ENCODE peak calls at places on chromosomes 12 and 14, in seven cellular contexts. One of them, this sample, is unnamed.

GRCh38 chr14:55059333-55059732 is 7.9 kb downstream of the MAPK1IP1L start:
- DNase-seq in renal cortical epithelial cell: no peak
- DNase-seq in thyroid gland: no peak
- DNase-seq in HFF-Myc: no peak
- DNase-seq in NCI-H1048: no peak
- DNase-seq in endothelial cell: no peak
- DNase-seq in stimulated activated CD4-positive, alpha-beta T cell treated with anti-CD3 and anti-CD28 coated beads, Interleukin-1b, Interleukin-23, amount 100 ng/mL, for 1 hour: no peak
- DNase-seq in this sample: no peak

GRCh38 chr14:92506230-92506629 is 7.4 kb upstream of the RIN3 start:
- DNase-seq in renal cortical epithelial cell: no peak
- DNase-seq in thyroid gland: no peak
- DNase-seq in HFF-Myc: no peak
- DNase-seq in NCI-H1048: no peak
- DNase-seq in endothelial cell: no peak
- DNase-seq in stimulated activated CD4-positive, alpha-beta T cell treated with anti-CD3 and anti-CD28 coated beads, Interleukin-1b, Interleukin-23, amount 100 ng/mL, for 1 hour: no peak
- DNase-seq in this sample: no peak

GRCh38 chr12:59040043-59040442 is 119.7 kb upstream of the LRIG3 start:
- DNase-seq in renal cortical epithelial cell: peak
- DNase-seq in thyroid gland: no peak
- DNase-seq in HFF-Myc: no peak
- DNase-seq in NCI-H1048: no peak
- DNase-seq in endothelial cell: no peak
- DNase-seq in stimulated activated CD4-positive, alpha-beta T cell treated with anti-CD3 and anti-CD28 coated beads, Interleukin-1b, Interleukin-23, amount 100 ng/mL, for 1 hour: no peak
- DNase-seq in this sample: no peak

GRCh38 chr12:48773686-48774085 is 15.2 kb downstream of the ADCY6 start:
- DNase-seq in renal cortical epithelial cell: no peak
- DNase-seq in thyroid gland: no peak
- DNase-seq in HFF-Myc: no peak
- DNase-seq in NCI-H1048: no peak
- DNase-seq in endothelial cell: no peak
- DNase-seq in stimulated activated CD4-positive, alpha-beta T cell treated with anti-CD3 and anti-CD28 coated beads, Interleukin-1b, Interleukin-23, amount 100 ng/mL, for 1 hour: no peak
- DNase-seq in this sample: no peak

GRCh38 chr12:6383572-6384498 is at the start of gene LTBR:
- DNase-seq in renal cortical epithelial cell: peak
- DNase-seq in thyroid gland: peak
- DNase-seq in HFF-Myc: peak
- DNase-seq in NCI-H1048: no peak
- DNase-seq in endothelial cell: peak
- DNase-seq in stimulated activated CD4-positive, alpha-beta T cell treated with anti-CD3 and anti-CD28 coated beads, Interleukin-1b, Interleukin-23, amount 100 ng/mL, for 1 hour: no peak
- DNase-seq in this sample: no peak

GRCh38 chr14:69354383-69355154 is 43.5 kb downstream of the ERH start:
- DNase-seq in renal cortical epithelial cell: peak
- DNase-seq in thyroid gland: peak
- DNase-seq in HFF-Myc: no peak
- DNase-seq in NCI-H1048: no peak
- DNase-seq in endothelial cell: no peak
- DNase-seq in stimulated activated CD4-positive, alpha-beta T cell treated with anti-CD3 and anti-CD28 coated beads, Interleukin-1b, Interleukin-23, amount 100 ng/mL, for 1 hour: no peak
- DNase-seq in this sample: no peak

GRCh38 chr12:132162508-132163031 is 18.3 kb downstream of the NOC4L start:
- DNase-seq in renal cortical epithelial cell: peak
- DNase-seq in thyroid gland: peak
- DNase-seq in HFF-Myc: no peak
- DNase-seq in NCI-H1048: no peak
- DNase-seq in endothelial cell: no peak
- DNase-seq in stimulated activated CD4-positive, alpha-beta T cell treated with anti-CD3 and anti-CD28 coated beads, Interleukin-1b, Interleukin-23, amount 100 ng/mL, for 1 hour: no peak
- DNase-seq in this sample: no peak

GRCh38 chr12:89552376-89552775 is 26.5 kb upstream of the POC1B start:
- DNase-seq in renal cortical epithelial cell: peak
- DNase-seq in thyroid gland: no peak
- DNase-seq in HFF-Myc: no peak
- DNase-seq in NCI-H1048: no peak
- DNase-seq in endothelial cell: no peak
- DNase-seq in stimulated activated CD4-positive, alpha-beta T cell treated with anti-CD3 and anti-CD28 coated beads, Interleukin-1b, Interleukin-23, amount 100 ng/mL, for 1 hour: no peak
- DNase-seq in this sample: no peak

GRCh38 chr12:41532072-41532471 is 344.0 kb downstream of the PDZRN4 start:
- DNase-seq in renal cortical epithelial cell: no peak
- DNase-seq in thyroid gland: no peak
- DNase-seq in HFF-Myc: no peak
- DNase-seq in NCI-H1048: no peak
- DNase-seq in endothelial cell: no peak
- DNase-seq in stimulated activated CD4-positive, alpha-beta T cell treated with anti-CD3 and anti-CD28 coated beads, Interleukin-1b, Interleukin-23, amount 100 ng/mL, for 1 hour: no peak
- DNase-seq in this sample: no peak

GRCh38 chr14:26856832-26857508 is 259.1 kb upstream of the NOVA1 start:
- DNase-seq in renal cortical epithelial cell: no peak
- DNase-seq in thyroid gland: no peak
- DNase-seq in HFF-Myc: no peak
- DNase-seq in NCI-H1048: no peak
- DNase-seq in endothelial cell: no peak
- DNase-seq in stimulated activated CD4-positive, alpha-beta T cell treated with anti-CD3 and anti-CD28 coated beads, Interleukin-1b, Interleukin-23, amount 100 ng/mL, for 1 hour: no peak
- DNase-seq in this sample: no peak

GRCh38 chr12:6644903-6645302 is 2.3 kb downstream of the ACRBP start:
- DNase-seq in renal cortical epithelial cell: no peak
- DNase-seq in thyroid gland: peak
- DNase-seq in HFF-Myc: no peak
- DNase-seq in NCI-H1048: no peak
- DNase-seq in endothelial cell: peak
- DNase-seq in stimulated activated CD4-positive, alpha-beta T cell treated with anti-CD3 and anti-CD28 coated beads, Interleukin-1b, Interleukin-23, amount 100 ng/mL, for 1 hour: no peak
- DNase-seq in this sample: no peak

GRCh38 chr12:121404734-121405133 is 4.8 kb downstream of the RNF34 start:
- DNase-seq in renal cortical epithelial cell: peak
- DNase-seq in thyroid gland: peak
- DNase-seq in HFF-Myc: no peak
- DNase-seq in NCI-H1048: no peak
- DNase-seq in endothelial cell: no peak
- DNase-seq in stimulated activated CD4-positive, alpha-beta T cell treated with anti-CD3 and anti-CD28 coated beads, Interleukin-1b, Interleukin-23, amount 100 ng/mL, for 1 hour: no peak
- DNase-seq in this sample: peak

GRCh38 chr12:93370947-93371346 is 6.8 kb upstream of the NUDT4 start:
- DNase-seq in renal cortical epithelial cell: no peak
- DNase-seq in thyroid gland: no peak
- DNase-seq in HFF-Myc: no peak
- DNase-seq in NCI-H1048: no peak
- DNase-seq in endothelial cell: no peak
- DNase-seq in stimulated activated CD4-positive, alpha-beta T cell treated with anti-CD3 and anti-CD28 coated beads, Interleukin-1b, Interleukin-23, amount 100 ng/mL, for 1 hour: no peak
- DNase-seq in this sample: no peak

GRCh38 chr12:54723653-54724256 is 75.6 kb upstream of the DCD start:
- DNase-seq in renal cortical epithelial cell: no peak
- DNase-seq in thyroid gland: no peak
- DNase-seq in HFF-Myc: peak
- DNase-seq in NCI-H1048: no peak
- DNase-seq in endothelial cell: peak
- DNase-seq in stimulated activated CD4-positive, alpha-beta T cell treated with anti-CD3 and anti-CD28 coated beads, Interleukin-1b, Interleukin-23, amount 100 ng/mL, for 1 hour: no peak
- DNase-seq in this sample: no peak

GRCh38 chr14:63956326-63956725 is 103.5 kb downstream of the SYNE2 start:
- DNase-seq in renal cortical epithelial cell: peak
- DNase-seq in thyroid gland: no peak
- DNase-seq in HFF-Myc: no peak
- DNase-seq in NCI-H1048: no peak
- DNase-seq in endothelial cell: no peak
- DNase-seq in stimulated activated CD4-positive, alpha-beta T cell treated with anti-CD3 and anti-CD28 coated beads, Interleukin-1b, Interleukin-23, amount 100 ng/mL, for 1 hour: no peak
- DNase-seq in this sample: no peak

GRCh38 chr14:29724991-29725390 is 202.7 kb downstream of the PRKD1 start:
- DNase-seq in renal cortical epithelial cell: peak
- DNase-seq in thyroid gland: no peak
- DNase-seq in HFF-Myc: no peak
- DNase-seq in NCI-H1048: no peak
- DNase-seq in endothelial cell: no peak
- DNase-seq in stimulated activated CD4-positive, alpha-beta T cell treated with anti-CD3 and anti-CD28 coated beads, Interleukin-1b, Interleukin-23, amount 100 ng/mL, for 1 hour: no peak
- DNase-seq in this sample: no peak

GRCh38 chr12:106287364-106287763 is 15.2 kb upstream of the TCP11L2 start:
- DNase-seq in renal cortical epithelial cell: peak
- DNase-seq in thyroid gland: no peak
- DNase-seq in HFF-Myc: no peak
- DNase-seq in NCI-H1048: no peak
- DNase-seq in endothelial cell: no peak
- DNase-seq in stimulated activated CD4-positive, alpha-beta T cell treated with anti-CD3 and anti-CD28 coated beads, Interleukin-1b, Interleukin-23, amount 100 ng/mL, for 1 hour: no peak
- DNase-seq in this sample: no peak

GRCh38 chr12:65525501-65526141 is 247.1 kb downstream of the MSRB3 start:
- DNase-seq in renal cortical epithelial cell: peak
- DNase-seq in thyroid gland: no peak
- DNase-seq in HFF-Myc: peak
- DNase-seq in NCI-H1048: no peak
- DNase-seq in endothelial cell: no peak
- DNase-seq in stimulated activated CD4-positive, alpha-beta T cell treated with anti-CD3 and anti-CD28 coated beads, Interleukin-1b, Interleukin-23, amount 100 ng/mL, for 1 hour: no peak
- DNase-seq in this sample: no peak

GRCh38 chr12:110683888-110684287 is 5.0 kb downstream of the HVCN1 start:
- DNase-seq in renal cortical epithelial cell: no peak
- DNase-seq in thyroid gland: no peak
- DNase-seq in HFF-Myc: no peak
- DNase-seq in NCI-H1048: no peak
- DNase-seq in endothelial cell: no peak
- DNase-seq in stimulated activated CD4-positive, alpha-beta T cell treated with anti-CD3 and anti-CD28 coated beads, Interleukin-1b, Interleukin-23, amount 100 ng/mL, for 1 hour: no peak
- DNase-seq in this sample: no peak

GRCh38 chr12:112153900-112154234 is 28.5 kb downstream of the TRAFD1 start:
- DNase-seq in renal cortical epithelial cell: no peak
- DNase-seq in thyroid gland: no peak
- DNase-seq in HFF-Myc: no peak
- DNase-seq in NCI-H1048: no peak
- DNase-seq in endothelial cell: no peak
- DNase-seq in stimulated activated CD4-positive, alpha-beta T cell treated with anti-CD3 and anti-CD28 coated beads, Interleukin-1b, Interleukin-23, amount 100 ng/mL, for 1 hour: no peak
- DNase-seq in this sample: no peak

GRCh38 chr12:46187023-46187422 is 81.8 kb downstream of the SLC38A1 start:
- DNase-seq in renal cortical epithelial cell: peak
- DNase-seq in thyroid gland: peak
- DNase-seq in HFF-Myc: peak
- DNase-seq in NCI-H1048: no peak
- DNase-seq in endothelial cell: no peak
- DNase-seq in stimulated activated CD4-positive, alpha-beta T cell treated with anti-CD3 and anti-CD28 coated beads, Interleukin-1b, Interleukin-23, amount 100 ng/mL, for 1 hour: no peak
- DNase-seq in this sample: peak

GRCh38 chr14:53128706-53129105 is 24.4 kb downstream of the DDHD1 start:
- DNase-seq in renal cortical epithelial cell: no peak
- DNase-seq in thyroid gland: no peak
- DNase-seq in HFF-Myc: no peak
- DNase-seq in NCI-H1048: no peak
- DNase-seq in endothelial cell: no peak
- DNase-seq in stimulated activated CD4-positive, alpha-beta T cell treated with anti-CD3 and anti-CD28 coated beads, Interleukin-1b, Interleukin-23, amount 100 ng/mL, for 1 hour: no peak
- DNase-seq in this sample: no peak